ENCODE peak calls at places on chromosomes 7 and 10, in ten cellular contexts. C is IMR-90, W is stomach, M is HCT116, E is prostate gland, O is body of pancreas, Z is suprapubic skin, R is A549, N is NB4, L is GM12891. K is an unnamed sample.

GRCh38 chr10:86349474-86349873 is 17.1 kb downstream of the GRID1 start:
- DNase-seq in C (no peak), R (peak), W (no peak), E (no peak), L (peak), M (peak), Z (peak), O (no peak), N (peak), K (no peak)

GRCh38 chr10:103278862-103279298 is 1.9 kb downstream of the INA start:
- DNase-seq in O (peak), W (peak), Z (no peak), R (no peak), E (no peak), L (peak), N (peak), M (no peak), C (peak), K (no peak)

GRCh38 chr10:53930648-53931047 is 870.4 kb downstream of the PCDH15 start:
- DNase-seq in R (no peak), M (no peak), N (no peak), W (no peak), C (no peak), E (no peak), L (no peak), Z (no peak), O (no peak), K (no peak)

GRCh38 chr10:25457552-25457951 is 282.8 kb downstream of the GPR158 start:
- DNase-seq in O (no peak), M (no peak), Z (no peak), N (no peak), R (no peak), C (no peak), W (no peak), L (no peak), E (no peak), K (no peak)

GRCh38 chr10:102776779-102777417 is 33.1 kb downstream of the WBP1L start:
- DNase-seq in R (no peak), Z (peak), C (peak), W (peak), O (peak), N (no peak), M (no peak), E (peak), L (no peak), K (peak)

GRCh38 chr7:48274662-48275061 is 103.4 kb downstream of the ABCA13 start:
- DNase-seq in R (no peak), C (peak), W (no peak), Z (no peak), L (no peak), O (no peak), M (no peak), N (no peak), E (no peak), K (no peak)

GRCh38 chr10:27535312-27535711 is 31.2 kb downstream of the RAB18 start:
- DNase-seq in E (no peak), C (no peak), W (no peak), Z (no peak), M (no peak), O (no peak), R (no peak), L (no peak), N (no peak), K (no peak)

GRCh38 chr10:77532068-77532467 is 105.5 kb downstream of the KCNMA1 start:
- DNase-seq in M (no peak), Z (no peak), E (no peak), L (no peak), C (peak), W (no peak), R (no peak), O (no peak), N (no peak), K (peak)

GRCh38 chr10:54125098-54125747 is 675.8 kb downstream of the PCDH15 start:
- DNase-seq in C (no peak), M (no peak), N (no peak), Z (no peak), O (no peak), R (no peak), E (no peak), L (no peak), W (no peak), K (no peak)

GRCh38 chr10:11397566-11397965 is 213.9 kb downstream of the USP6NL start:
- DNase-seq in W (no peak), N (no peak), L (no peak), Z (no peak), M (no peak), O (no peak), C (no peak), R (no peak), E (no peak), K (no peak)

GRCh38 chr10:76354921-76355320 is 923.5 kb downstream of the LRMDA start:
- DNase-seq in O (no peak), Z (no peak), L (no peak), W (no peak), M (no peak), N (no peak), E (no peak), R (no peak), C (no peak), K (no peak)
- TF ChIP-seq POLR2A in O (no peak), Z (no peak), L (no peak), W (no peak), M (no peak), N (no peak), E (no peak), R (no peak), C (no peak), K (no peak)

DNA sequence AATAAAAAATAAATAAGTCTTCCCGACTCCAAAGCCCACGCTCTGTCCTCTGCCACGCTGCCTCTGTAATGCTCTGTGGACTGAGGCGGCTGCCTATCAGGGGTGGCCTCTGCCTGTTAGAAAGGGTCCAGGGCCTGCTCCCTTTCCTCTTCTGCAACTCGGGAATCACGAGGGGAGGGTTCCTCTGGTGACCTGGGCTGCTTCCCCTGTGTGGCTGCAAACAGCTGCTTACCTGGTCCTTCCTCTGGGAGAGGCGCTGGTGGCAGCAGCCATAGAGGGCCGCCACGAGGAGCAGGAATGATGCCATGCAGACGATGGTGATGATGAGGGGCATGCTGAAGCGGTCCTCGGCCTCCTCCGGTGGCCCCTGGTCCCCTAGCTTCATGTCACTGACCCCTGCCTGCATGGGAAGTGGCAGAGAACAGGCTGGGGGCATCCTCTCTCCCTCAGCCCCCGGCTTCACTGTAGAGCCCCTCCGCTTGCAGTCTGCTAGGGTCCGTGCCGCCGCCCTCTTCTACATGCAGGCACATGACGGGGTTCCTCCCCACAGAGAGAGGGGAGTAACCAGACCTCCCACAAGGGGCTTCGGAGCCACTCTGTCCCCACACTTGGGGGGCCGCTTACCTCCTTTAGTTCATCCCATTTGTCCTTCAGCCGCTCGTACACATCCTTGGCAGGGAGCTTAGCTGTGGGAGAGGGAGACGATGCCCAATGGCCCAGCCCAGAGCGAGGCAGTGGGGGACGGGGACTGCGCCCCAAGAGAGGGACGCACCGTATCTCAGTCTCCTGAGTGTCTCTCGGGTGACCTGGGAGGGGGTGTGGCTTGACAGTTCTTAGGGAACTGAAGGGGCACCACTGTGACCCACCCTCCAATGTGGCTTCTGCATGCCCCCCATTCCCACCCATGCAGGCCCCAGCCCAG is 50.5 kb downstream of the PODXL start:
- DNase-seq in N (no peak), O (no peak), E (no peak), R (no peak), C (no peak), L (no peak), Z (no peak), M (no peak), W (no peak), K (no peak)
- TF ChIP-seq POLR2A in N (no peak), O (no peak), E (no peak), R (no peak), C (no peak), L (no peak), Z (no peak), M (no peak), W (no peak), K (no peak)

DNA sequence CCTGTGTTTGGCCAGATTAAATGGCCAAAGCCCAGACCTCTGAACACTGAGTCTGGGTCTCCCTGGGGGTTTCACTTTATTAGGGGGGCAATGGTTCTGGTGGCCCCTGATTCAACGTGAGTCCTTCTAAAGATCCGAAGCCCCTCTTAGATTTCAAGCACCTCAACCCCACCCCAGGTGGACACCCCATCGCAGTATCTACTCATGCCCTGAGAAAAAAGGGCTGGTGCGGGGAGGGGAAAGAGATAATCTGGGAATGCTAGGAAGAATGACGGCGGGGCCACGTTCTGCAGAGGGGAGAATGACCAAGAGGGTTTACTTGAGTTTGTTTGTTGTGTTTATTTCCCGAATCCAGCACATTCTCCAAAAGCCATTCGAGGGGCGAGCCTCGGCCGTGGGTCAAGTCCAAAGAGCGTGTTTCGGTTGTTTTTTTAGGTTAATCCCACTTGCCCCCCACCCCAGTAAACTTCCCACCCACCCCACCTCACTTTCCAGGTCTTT is 832 bp downstream of the PDLIM1 start:
- DNase-seq in E (no peak), L (no peak), W (no peak), C (no peak), N (no peak), Z (no peak), R (peak), M (no peak), O (no peak), K (no peak)
- TF ChIP-seq POLR2A in E (no peak), L (no peak), W (no peak), C (peak), N (no peak), Z (no peak), R (no peak), M (no peak), O (no peak), K (no peak)

GRCh38 chr7:73555411-73555982 is 2.0 kb downstream of the BCL7B start:
- DNase-seq in N (no peak), R (no peak), C (no peak), O (no peak), E (no peak), W (no peak), M (no peak), Z (no peak), L (no peak), K (peak)

GRCh38 chr7:73556208-73557107 is 1.0 kb downstream of the BCL7B start:
- DNase-seq in L (no peak), M (no peak), W (no peak), E (no peak), N (no peak), C (peak), R (no peak), Z (no peak), O (no peak), K (no peak)

GRCh38 chr7:73560035-73560835 is 2.7 kb upstream of the BCL7B start:
- DNase-seq in N (peak), E (no peak), R (peak), C (peak), O (no peak), L (no peak), M (no peak), Z (no peak), W (no peak), K (peak)

GRCh38 chr7:73557108-73557396 is 438 bp downstream of the BCL7B start:
- DNase-seq in L (peak), Z (peak), N (peak), O (peak), E (peak), R (peak), C (peak), W (peak), M (peak), K (peak)

DNA sequence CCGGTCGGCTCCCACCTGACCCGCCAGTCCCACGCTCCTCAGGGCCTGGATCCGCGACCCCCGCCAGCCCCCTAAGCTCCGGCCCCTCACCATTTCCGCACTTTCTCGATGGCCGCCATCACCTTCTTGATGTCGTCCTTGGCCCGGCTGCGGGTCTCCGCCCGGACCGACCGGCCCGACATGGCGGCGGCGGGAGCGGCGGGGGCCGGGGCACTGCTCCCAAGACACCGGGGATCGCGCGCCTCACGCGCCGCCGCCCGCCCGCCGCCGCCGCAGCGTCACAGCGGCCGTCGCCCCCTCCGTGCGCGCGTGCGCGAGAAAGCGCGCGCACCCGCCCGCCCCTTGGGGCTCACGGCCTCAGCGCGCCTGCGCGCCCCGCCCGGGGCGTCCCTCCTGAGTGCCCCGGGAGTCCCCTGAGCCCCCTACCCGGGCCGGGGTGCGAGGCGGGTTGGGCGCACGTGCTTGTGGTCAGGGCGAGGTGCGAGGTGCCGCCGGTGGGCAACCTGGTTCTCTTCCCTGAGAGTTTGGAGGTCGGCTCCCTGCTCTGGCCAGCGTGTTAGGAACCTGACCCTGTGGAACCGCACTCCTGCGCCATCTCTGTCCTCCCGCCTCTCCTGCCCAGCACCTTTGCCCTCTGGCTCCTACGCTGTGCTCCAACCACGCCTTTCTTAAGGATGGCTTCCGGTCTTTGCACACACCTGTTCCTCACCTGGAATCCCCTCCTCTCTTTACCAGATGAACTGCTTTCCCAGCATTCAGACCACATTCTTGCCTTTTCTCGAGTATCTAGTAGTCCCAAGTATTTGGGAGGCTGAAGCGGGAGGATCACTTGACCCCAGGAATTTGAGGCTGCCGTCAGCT is at the start of gene BCL7B:
- DNase-seq in R (peak), W (peak), L (peak), Z (peak), O (peak), C (peak), N (peak), M (peak), E (peak), K (peak)
- TF ChIP-seq POLR2A in R (peak), W (no peak), L (peak), Z (peak), O (peak), C (peak), N (peak), M (peak), E (no peak), K (peak)

GRCh38 chr10:16993186-16993585 is 136.4 kb downstream of the CUBN start:
- DNase-seq in L (no peak), E (no peak), Z (no peak), M (no peak), N (no peak), W (no peak), R (no peak), C (no peak), O (no peak), K (no peak)

GRCh38 chr10:16989826-16990293 is 139.8 kb downstream of the CUBN start:
- DNase-seq in C (no peak), N (no peak), R (no peak), W (no peak), E (no peak), O (no peak), L (no peak), M (no peak), Z (no peak), K (no peak)

GRCh38 chr10:16995867-16996529 is 133.6 kb downstream of the CUBN start:
- DNase-seq in O (no peak), L (no peak), Z (no peak), N (peak), E (no peak), R (no peak), C (peak), W (no peak), M (no peak), K (no peak)

GRCh38 chr10:16991011-16991410 is 138.6 kb downstream of the CUBN start:
- DNase-seq in Z (no peak), O (no peak), W (no peak), C (no peak), L (no peak), M (no peak), N (no peak), R (no peak), E (no peak), K (no peak)

DNA sequence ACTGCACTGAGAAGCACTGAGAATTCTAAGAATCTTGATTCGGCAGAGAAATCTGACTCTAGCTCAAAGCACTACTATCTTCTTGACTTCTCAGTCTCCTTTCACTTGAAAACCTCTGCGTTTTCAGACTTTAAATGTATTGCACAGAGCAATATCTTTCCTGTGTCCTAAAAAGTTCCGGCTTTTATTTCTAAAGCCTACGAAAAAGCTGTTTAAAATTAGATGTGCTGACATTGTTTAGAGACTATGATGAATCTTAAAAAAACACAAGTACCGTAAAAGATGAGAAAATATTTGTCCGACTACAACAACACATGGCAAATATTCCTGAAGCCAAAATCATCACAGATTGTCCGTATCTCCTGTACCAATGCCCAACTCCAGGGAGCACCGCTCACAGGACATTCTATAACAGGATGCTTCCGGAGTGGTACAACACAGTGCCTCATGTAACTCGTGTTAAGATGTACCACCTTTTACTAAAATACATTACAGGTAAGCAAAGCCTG is 136.9 kb downstream of the CUBN start:
- DNase-seq in O (no peak), R (no peak), L (no peak), C (no peak), Z (no peak), M (no peak), N (no peak), E (peak), W (no peak), K (no peak)
- TF ChIP-seq POLR2A in O (no peak), R (no peak), L (no peak), C (no peak), Z (no peak), M (no peak), N (no peak), E (no peak), W (no peak), K (no peak)